ENCODE peak calls at places on chromosomes 13 and 19, in four cellular contexts. V is right atrium auricular region, J is heart right ventricle, D is NB4. F is an unnamed sample.

GRCh38 chr13:41563501-41564001 is 106.2 kb downstream of the RGCC start:
- DNase-seq in V (no peak), J (peak; percentile 42), D (no peak), F (peak; percentile 35)

GRCh38 chr13:86445584-86446140 is 646.4 kb upstream of the SLITRK6 start:
- DNase-seq in V (no peak), J (no peak), D (no peak), F (peak; percentile 33)

GRCh38 chr13:73835138-73835721 is 299.0 kb downstream of the KLF12 start:
- DNase-seq in V (no peak), J (no peak), D (peak; percentile 40), F (peak; percentile 66)

GRCh38 chr13:28489536-28489935 is 5.4 kb downstream of the FLT1 start:
- DNase-seq in V (no peak), J (no peak), D (peak; percentile 38), F (no peak)

GRCh38 chr13:48110930-48111721 is 16.2 kb upstream of the MED4 start:
- DNase-seq in V (peak; percentile 65), J (peak; percentile 78), D (no peak), F (peak; percentile 31)

GRCh38 chr13:43132228-43132627 is 108.8 kb downstream of the DNAJC15 start:
- DNase-seq in V (no peak), J (peak; percentile 21), D (peak; percentile 15), F (peak; percentile 23)

GRCh38 chr19:45440259-45440638 is 16.5 kb upstream of the ERCC1 start:
- DNase-seq in V (no peak), J (no peak), D (no peak), F (no peak)

GRCh38 chr19:30208661-30209060 is 163.5 kb upstream of the ZNF536 start:
- DNase-seq in V (peak; percentile 38), J (no peak), D (no peak), F (no peak)

GRCh38 chr19:10769533-10770491 is 51.9 kb downstream of the DNM2 start:
- DNase-seq in V (peak; percentile 79), J (peak; percentile 85), D (peak; percentile 37), F (peak; percentile 47)

DNA sequence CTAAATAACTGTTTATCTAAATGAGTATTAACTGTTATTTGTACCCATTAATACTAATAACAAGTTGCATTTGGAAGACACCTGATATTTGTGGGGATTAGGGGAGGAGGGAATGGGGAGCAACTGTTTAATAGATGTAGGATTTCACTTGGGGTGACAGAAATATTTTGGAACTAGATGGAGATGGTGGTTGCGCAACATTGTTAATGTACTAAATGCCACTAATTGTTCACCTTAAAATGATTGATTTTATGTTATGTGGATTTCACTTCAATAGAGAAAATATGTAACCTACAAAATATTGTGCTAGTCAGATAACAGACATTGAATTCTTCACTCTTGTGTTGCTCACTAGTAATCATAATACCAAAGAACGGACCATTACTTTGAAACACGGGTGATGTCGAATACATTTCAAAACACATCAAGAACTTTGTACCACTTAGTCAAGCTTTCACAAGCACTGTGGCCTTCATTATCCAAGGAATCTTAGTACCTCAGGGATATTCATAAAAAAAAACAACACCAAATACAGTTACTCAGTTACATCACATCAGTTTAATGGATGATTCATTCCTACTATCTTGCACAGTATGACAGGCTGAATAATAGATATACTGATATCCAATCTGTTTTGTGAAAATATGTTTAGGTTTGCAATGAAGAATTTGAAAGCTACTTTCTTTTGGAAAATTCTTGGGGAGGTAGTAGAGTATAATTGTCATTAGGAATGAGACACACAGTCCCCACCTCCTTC is 721.8 kb downstream of the PCDH9 start:
- DNase-seq in V (no peak), J (no peak), D (no peak), F (peak; percentile 69)
- TF ChIP-seq CTCF in V (no peak), J (no peak), D (no peak), F (no peak)

DNA sequence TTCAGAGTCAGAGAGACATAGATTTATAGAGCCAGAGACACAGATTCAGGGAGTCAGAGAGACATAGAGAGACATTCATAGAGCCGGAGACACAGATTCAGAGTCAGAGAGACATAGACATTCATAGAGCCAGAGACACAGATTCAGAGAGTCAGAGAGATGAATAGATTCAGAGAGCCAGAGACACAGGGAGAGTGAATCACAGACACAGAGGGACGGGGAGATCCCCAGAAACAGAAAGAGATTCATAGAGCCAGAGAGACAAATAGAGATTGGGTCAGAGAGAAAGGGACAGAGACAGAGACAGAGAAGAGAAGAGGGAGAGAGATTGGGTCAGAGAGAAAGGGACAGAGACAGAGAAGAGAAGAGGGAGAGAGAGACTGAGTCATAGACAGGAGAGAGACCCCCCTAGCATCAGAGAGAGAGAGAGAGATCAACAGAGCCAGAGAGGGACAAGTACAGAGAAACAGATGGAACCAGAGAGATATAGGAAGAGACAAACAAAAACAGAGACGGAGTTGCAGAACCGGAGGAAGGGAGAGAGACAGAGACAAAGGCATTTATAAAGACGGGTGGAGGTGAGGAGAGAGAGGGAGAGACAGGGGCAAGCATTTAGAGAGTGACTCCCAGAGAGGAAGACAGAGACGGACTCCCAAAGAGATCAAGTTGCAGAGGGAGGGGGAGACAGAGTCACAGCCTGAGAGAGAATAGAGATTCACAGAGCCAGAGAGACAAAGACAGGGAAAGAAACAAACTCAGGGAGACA is 1.1 kb upstream of the PRKCG start:
- DNase-seq in V (no peak), J (no peak), D (no peak), F (no peak)
- H3K4me3 ChIP-seq in V (no peak overlapping the region), J (no peak overlapping the region), D (no peak overlapping the region), F (no peak overlapping the region)

DNA sequence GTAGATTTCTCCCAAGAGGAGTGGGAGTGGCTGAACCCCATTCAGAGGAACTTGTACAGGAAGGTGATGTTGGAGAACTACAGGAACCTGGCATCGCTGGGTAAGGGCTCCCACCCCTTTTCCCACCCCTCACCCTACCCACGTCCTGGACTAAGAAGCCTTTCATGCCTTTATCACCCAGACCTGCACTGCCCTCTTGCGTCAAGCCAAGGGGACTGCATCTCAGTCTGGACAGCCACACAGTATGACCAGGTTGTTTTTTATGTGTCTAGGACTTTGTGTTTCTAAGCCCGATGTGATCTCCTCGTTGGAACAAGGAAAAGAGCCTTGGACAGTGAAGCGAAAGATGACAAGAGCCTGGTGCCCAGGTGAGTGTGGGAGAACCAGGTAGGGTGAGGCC is 8.8 kb downstream of the ZFP28 start:
- DNase-seq in V (no peak), J (no peak), D (no peak), F (no peak)
- TF ChIP-seq CTCF in V (no peak), J (peak; percentile 4), D (no peak), F (no peak)

GRCh38 chr13:78604782-78605611 is 1.6 kb upstream of the POU4F1 start:
- DNase-seq in V (no peak), J (no peak), D (peak; percentile 38), F (no peak)

GRCh38 chr13:78601124-78601885 is 2.0 kb downstream of the POU4F1 start:
- DNase-seq in V (no peak), J (no peak), D (no peak), F (no peak)

GRCh38 chr13:78601886-78602560 is 1.3 kb downstream of the POU4F1 start:
- DNase-seq in V (no peak), J (no peak), D (no peak), F (no peak)

GRCh38 chr13:78602561-78603239 is 652 bp downstream of the POU4F1 start:
- DNase-seq in V (no peak), J (no peak), D (peak; percentile 60), F (no peak)

DNA sequence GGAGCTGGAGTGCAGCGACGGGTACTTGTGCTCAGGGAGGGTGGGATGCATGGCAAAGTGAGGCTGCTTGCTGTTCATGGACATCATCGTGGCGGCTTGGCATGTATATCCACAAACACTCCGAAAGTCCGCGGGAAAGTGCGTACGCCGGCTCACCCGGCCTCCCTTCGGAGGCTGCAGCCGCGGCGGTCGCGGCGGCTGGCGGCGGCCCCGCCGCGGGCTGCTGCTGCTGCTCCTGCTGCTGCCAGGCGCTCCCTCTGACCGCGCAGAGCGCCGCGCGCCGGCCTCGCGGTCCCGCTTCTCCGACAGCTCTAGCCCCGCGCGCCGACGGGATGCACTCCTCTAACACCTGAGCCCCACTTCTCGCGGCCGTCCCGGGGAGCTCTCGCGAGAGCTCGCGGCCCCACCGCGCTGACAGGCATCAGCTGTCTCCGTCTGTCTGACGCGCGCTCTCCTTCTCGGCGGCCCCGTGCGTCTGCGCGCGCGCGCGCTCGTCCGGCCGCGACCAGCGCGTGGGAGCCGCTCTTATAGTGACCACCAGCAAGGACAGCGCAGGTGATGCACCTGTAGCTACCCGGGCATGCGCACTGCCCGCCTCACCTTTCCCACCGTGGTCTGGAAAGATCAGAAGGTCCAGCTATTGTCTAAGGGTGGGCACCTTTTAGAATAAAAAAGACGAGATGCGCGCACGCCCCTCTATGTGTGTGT is at the start of gene POU4F1:
- DNase-seq in V (no peak), J (no peak), D (peak; percentile 81), F (no peak)
- H3K4me3 ChIP-seq in V (peak within 1 kb of the TSS; percentile 39), J (peak within 1 kb of the TSS; percentile 44), D (peak within 1 kb of the TSS; percentile 52), F (no peak within 1 kb of the TSS)

DNA sequence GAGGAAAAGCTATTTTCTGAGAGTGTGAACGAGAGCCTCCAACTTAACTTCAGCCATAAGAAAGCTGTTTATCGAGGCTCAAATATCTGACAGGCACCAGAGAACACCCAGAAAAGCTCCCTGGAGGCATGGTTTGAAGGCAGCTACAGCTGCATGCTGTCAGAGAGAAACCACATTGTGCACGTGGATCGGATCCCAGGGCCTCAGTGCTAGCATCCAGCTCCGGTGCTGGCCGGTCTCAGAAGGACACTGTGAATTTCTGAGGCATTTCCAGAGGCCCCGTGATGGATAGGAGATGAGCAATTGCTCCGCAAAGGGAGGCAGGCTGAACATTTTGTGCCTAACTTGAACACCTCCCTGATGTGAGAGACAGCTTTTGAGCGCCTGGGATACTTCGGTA is 315.7 kb downstream of the FGF9 start:
- DNase-seq in V (peak; percentile 90), J (peak; percentile 28), D (no peak), F (peak; percentile 22)
- TF ChIP-seq CTCF in V (no peak), J (no peak), D (no peak), F (no peak)

DNA sequence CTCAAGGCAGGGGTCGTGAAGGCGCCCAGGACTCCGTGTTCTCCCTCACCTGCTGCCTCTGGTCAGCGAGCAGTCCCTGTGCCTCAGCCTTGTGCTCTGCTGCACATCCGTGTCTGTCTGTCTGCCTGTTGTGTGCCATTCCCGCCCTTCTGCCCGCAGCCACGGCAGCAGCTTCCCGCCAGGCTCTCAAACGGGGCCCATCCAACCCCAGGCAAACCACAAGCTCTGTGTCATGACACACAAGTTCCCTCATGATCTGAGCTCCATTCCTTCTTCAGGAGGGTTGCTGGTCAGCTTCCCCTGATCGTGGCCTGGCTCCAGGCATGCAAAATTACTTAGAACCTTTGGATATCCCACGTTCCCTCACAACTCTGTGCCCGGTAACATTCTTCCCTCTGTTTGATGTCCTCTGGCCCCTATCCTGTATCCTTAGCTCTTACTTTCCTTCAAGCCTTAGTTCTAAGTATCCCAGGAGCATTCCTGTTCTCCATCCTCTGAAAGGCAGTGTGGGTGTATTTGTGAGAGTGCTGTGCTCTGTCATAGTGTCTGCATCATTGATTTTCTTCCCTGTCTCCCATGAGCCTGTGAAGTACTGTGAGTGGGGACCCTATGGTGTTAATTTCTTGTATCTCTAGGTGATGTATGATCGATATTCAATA is 3.2 kb downstream of the GPR183 start:
- DNase-seq in V (no peak), J (no peak), D (peak; percentile 67), F (no peak)
- H3K4me3 ChIP-seq in V (no peak overlapping the region), J (no peak overlapping the region), D (no peak overlapping the region), F (no peak overlapping the region)

DNA sequence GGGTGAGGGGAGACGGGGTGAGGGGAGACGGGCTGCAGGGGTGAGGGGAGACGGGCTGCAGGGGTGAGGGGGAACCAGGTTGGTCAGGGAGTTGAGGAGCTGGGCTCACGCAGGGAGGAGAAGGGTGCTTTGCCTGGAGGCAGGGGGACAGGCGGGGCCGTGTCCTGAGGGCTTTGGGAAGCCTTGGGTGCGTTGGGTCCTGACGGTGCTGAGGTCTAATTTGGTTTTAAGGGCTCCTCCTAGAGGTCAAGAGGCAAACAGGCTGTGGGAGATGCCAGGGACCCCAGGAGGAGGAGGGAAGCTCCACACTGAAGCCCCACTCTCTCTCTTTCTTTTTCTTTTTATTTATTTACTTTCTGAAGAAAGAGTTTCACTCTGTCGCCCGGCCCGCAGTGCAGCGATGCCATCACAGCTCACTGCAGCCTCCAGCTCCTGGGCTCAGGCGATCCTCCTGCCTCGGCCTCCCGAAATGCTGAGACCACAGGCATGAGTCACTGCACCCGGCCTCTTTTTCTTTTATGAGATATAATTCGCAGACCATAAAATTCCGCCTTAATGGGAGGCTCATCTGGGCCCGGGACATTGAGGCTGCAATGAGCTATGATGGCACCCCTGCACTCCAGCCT is 9.3 kb upstream of the MISP start:
- DNase-seq in V (no peak), J (no peak), D (peak; percentile 74), F (no peak)
- TF ChIP-seq CTCF in V (no peak), J (peak; percentile 10), D (peak; percentile 49), F (no peak)